ENCODE peak calls at places on chromosomes 5 and 9, in ten cellular contexts. K, L, R, E, D, X, S, Y, P and O are unnamed samples.
A peak's percentile ranks its signal among the peaks of the same experiment; 100 is the strongest.

GRCh38 chr9:137454145-137454505 is 5.0 kb downstream of the NSMF start:
- DNase-seq in Y (peak; percentile 61), S (peak; percentile 27), K (peak; percentile 45), D (peak; percentile 81), X (peak; percentile 92), E (no peak), L (peak; percentile 78), P (peak; percentile 95), R (no peak), O (peak; percentile 80)

GRCh38 chr5:122885038-122885517 is 39.7 kb downstream of the SNX24 start:
- DNase-seq in E (no peak), S (no peak), K (no peak), R (no peak), X (no peak), L (no peak), Y (no peak), P (no peak), D (no peak), O (no peak)

GRCh38 chr9:93254806-93255519 is 71.0 kb downstream of the WNK2 start:
- DNase-seq in D (no peak), Y (no peak), L (peak; percentile 6), K (no peak), P (peak; percentile 80), X (no peak), S (no peak), E (no peak), R (no peak), O (peak; percentile 26)

GRCh38 chr9:5643005-5643624 is 14.2 kb downstream of the RIC1 start:
- DNase-seq in E (no peak), Y (no peak), X (no peak), L (no peak), K (no peak), R (no peak), D (no peak), S (peak; percentile 22), P (no peak), O (no peak)

GRCh38 chr9:26524225-26524624 is 368.4 kb downstream of the CAAP1 start:
- DNase-seq in P (no peak), D (no peak), K (no peak), S (no peak), X (no peak), R (no peak), Y (no peak), L (no peak), E (no peak), O (no peak)

GRCh38 chr9:97615439-97616072 is 17.6 kb downstream of the TSTD2 start:
- DNase-seq in P (no peak), X (no peak), L (peak; percentile 70), S (peak; percentile 77), K (peak; percentile 78), E (no peak), R (peak; percentile 59), Y (no peak), D (peak; percentile 64), O (no peak)

GRCh38 chr5:58268263-58268662 is 191.6 kb downstream of the PLK2 start:
- DNase-seq in K (no peak), L (no peak), D (no peak), P (no peak), S (no peak), X (peak; percentile 63), E (no peak), R (no peak), Y (peak; percentile 20), O (no peak)

GRCh38 chr5:145903862-145904261 is 31.0 kb upstream of the GRXCR2 start:
- DNase-seq in E (no peak), L (no peak), P (no peak), X (no peak), R (no peak), K (peak; percentile 39), S (peak; percentile 56), D (no peak), Y (no peak), O (no peak)

GRCh38 chr5:31809037-31809910 is 170.3 kb downstream of the PDZD2 start:
- DNase-seq in L (peak; percentile 26), K (peak; percentile 86), Y (peak; percentile 71), S (peak; percentile 79), X (no peak), P (peak; percentile 87), E (peak; percentile 38), D (peak; percentile 77), R (peak; percentile 19), O (peak; percentile 83)

GRCh38 chr5:108345541-108346171 is 36.2 kb downstream of the FBXL17 start:
- DNase-seq in R (no peak), P (no peak), S (peak; percentile 76), D (no peak), K (peak; percentile 53), X (no peak), E (no peak), Y (no peak), L (no peak), O (no peak)

GRCh38 chr9:17065062-17065461 is 69.8 kb upstream of the CNTLN start:
- DNase-seq in S (peak; percentile 48), X (no peak), K (peak; percentile 22), R (no peak), D (no peak), P (no peak), L (no peak), E (no peak), Y (no peak), O (no peak)

GRCh38 chr9:84139296-84140100 is 158.9 kb downstream of the RMI1 start:
- DNase-seq in R (no peak), E (no peak), D (no peak), X (no peak), P (no peak), L (peak; percentile 73), S (peak; percentile 84), Y (no peak), K (peak; percentile 70), O (no peak)

GRCh38 chr5:34684281-34684979 is 28.3 kb downstream of the RAI14 start:
- DNase-seq in R (no peak), P (no peak), X (no peak), Y (no peak), D (no peak), L (no peak), S (peak; percentile 66), K (peak; percentile 29), E (peak; percentile 92), O (no peak)

GRCh38 chr5:9774472-9775079 is 144.4 kb upstream of the TAS2R1 start:
- DNase-seq in Y (no peak), P (no peak), R (no peak), L (no peak), X (no peak), S (peak; percentile 82), D (peak; percentile 27), E (no peak), K (peak; percentile 76), O (no peak)
- TF ChIP-seq CTCF in Y (peak; percentile 14), P (no peak), R (peak; percentile 27), L (no peak), X (no peak), S (peak; percentile 46), D (no peak), E (peak; percentile 4), K (peak; percentile 43), O (peak; percentile 58)

GRCh38 chr9:71490810-71491209 is 277.5 kb downstream of the CEMIP2 start:
- DNase-seq in R (no peak), L (no peak), K (peak; percentile 2), P (no peak), X (no peak), D (no peak), E (no peak), S (no peak), Y (no peak), O (no peak)
- TF ChIP-seq CTCF in R (peak; percentile 18), L (no peak), K (peak; percentile 40), P (no peak), X (no peak), D (no peak), E (peak; percentile 49), S (peak; percentile 9), Y (peak; percentile 28), O (peak; percentile 61)

GRCh38 chr5:72298711-72299110 is 21.3 kb downstream of the MRPS27 start:
- DNase-seq in R (no peak), X (no peak), E (no peak), L (no peak), K (no peak), P (no peak), S (no peak), Y (no peak), D (no peak), O (no peak)

GRCh38 chr5:72302171-72302570 is 17.9 kb downstream of the MRPS27 start:
- DNase-seq in K (no peak), S (no peak), Y (no peak), E (no peak), D (peak; percentile 21), X (no peak), L (no peak), P (no peak), R (no peak), O (peak; percentile 68)

GRCh38 chr5:72296251-72296650 is 23.8 kb downstream of the MRPS27 start:
- DNase-seq in P (no peak), X (no peak), S (no peak), Y (no peak), D (no peak), K (no peak), R (no peak), L (no peak), E (no peak), O (no peak)

GRCh38 chr5:72301557-72301956 is 18.5 kb downstream of the MRPS27 start:
- DNase-seq in Y (no peak), E (no peak), L (no peak), X (no peak), R (no peak), K (no peak), S (no peak), D (no peak), P (no peak), O (no peak)

GRCh38 chr5:72300590-72301339 is 19.3 kb downstream of the MRPS27 start:
- DNase-seq in R (no peak), D (no peak), Y (no peak), X (no peak), E (no peak), L (no peak), S (peak; percentile 21), K (peak; percentile 21), P (no peak), O (no peak)
- TF ChIP-seq CTCF in R (no peak), D (no peak), Y (no peak), X (no peak), E (no peak), L (no peak), S (peak; percentile 6), K (no peak), P (no peak), O (no peak)

GRCh38 chr5:22249209-22249608 is 603.9 kb downstream of the CDH12 start:
- DNase-seq in X (no peak), R (no peak), L (no peak), Y (no peak), D (no peak), S (no peak), E (no peak), P (no peak), K (no peak), O (no peak)

DNA sequence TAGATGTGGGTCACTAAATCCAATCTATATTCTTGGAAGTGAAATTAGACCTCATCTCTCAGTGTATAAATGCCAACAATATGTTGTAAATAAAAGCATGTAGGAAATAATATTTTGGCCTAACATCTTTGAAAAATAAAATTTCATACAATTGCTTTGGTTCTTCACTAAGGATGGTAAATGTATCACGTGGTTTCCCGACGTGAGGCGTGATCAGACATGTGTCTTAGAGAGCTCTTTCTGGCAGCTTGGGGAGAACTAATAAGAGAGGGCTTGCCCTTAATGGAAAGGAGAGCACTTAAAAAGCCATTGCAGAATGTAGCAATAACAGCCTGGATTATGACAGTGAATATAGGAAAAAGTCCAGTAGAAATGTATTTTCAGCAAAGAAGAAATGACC is 602.6 kb downstream of the CDH12 start:
- DNase-seq in S (no peak), R (no peak), E (no peak), P (no peak), D (no peak), Y (no peak), X (no peak), K (no peak), L (no peak), O (no peak)
- TF ChIP-seq CTCF in S (no peak), R (no peak), E (no peak), P (no peak), D (no peak), Y (no peak), X (no peak), K (no peak), L (no peak), O (no peak)